ENCODE peak calls at places on chromosomes 13 and 19, in four cellular contexts. One of them, this sample, is unnamed.

GRCh38 chr13:99270503-99270902 is 12.3 kb upstream of the GPR18 start:
- DNase-seq in stimulated activated CD4-positive, alpha-beta T cell treated with anti-CD3 and anti-CD28 coated beads, Interleukin-4, amount 100 ng/mL, for 1 hour: no peak
- DNase-seq in cardiac muscle cell: no peak
- DNase-seq in AG10803: no peak
- DNase-seq in this sample: no peak

GRCh38 chr13:51814825-51815650 is 11.1 kb upstream of the DHRS12 start:
- DNase-seq in cardiac muscle cell: peak
- DNase-seq in stimulated activated CD4-positive, alpha-beta T cell treated with anti-CD3 and anti-CD28 coated beads, Interleukin-4, amount 100 ng/mL, for 1 hour: peak
- DNase-seq in AG10803: peak
- DNase-seq in this sample: no peak

GRCh38 chr19:46861691-46862503 is 1.1 kb downstream of the ARHGAP35 start:
- DNase-seq in cardiac muscle cell: no peak
- DNase-seq in AG10803: no peak
- DNase-seq in stimulated activated CD4-positive, alpha-beta T cell treated with anti-CD3 and anti-CD28 coated beads, Interleukin-4, amount 100 ng/mL, for 1 hour: no peak
- DNase-seq in this sample: no peak

GRCh38 chr19:45637890-45638667 is 1.1 kb downstream of the EML2 start:
- DNase-seq in AG10803: peak
- DNase-seq in stimulated activated CD4-positive, alpha-beta T cell treated with anti-CD3 and anti-CD28 coated beads, Interleukin-4, amount 100 ng/mL, for 1 hour: no peak
- DNase-seq in cardiac muscle cell: peak
- DNase-seq in this sample: no peak

GRCh38 chr13:101512650-101513049 is 60.2 kb downstream of the ITGBL1 start:
- DNase-seq in stimulated activated CD4-positive, alpha-beta T cell treated with anti-CD3 and anti-CD28 coated beads, Interleukin-4, amount 100 ng/mL, for 1 hour: no peak
- DNase-seq in AG10803: peak
- DNase-seq in cardiac muscle cell: peak
- DNase-seq in this sample: no peak

GRCh38 chr19:18408053-18408476 is 10.6 kb upstream of the LRRC25 start:
- DNase-seq in AG10803: no peak
- DNase-seq in cardiac muscle cell: no peak
- DNase-seq in stimulated activated CD4-positive, alpha-beta T cell treated with anti-CD3 and anti-CD28 coated beads, Interleukin-4, amount 100 ng/mL, for 1 hour: peak
- DNase-seq in this sample: no peak

GRCh38 chr19:51272183-51272817 is 21.4 kb downstream of the SIGLECL1 start:
- DNase-seq in AG10803: no peak
- DNase-seq in stimulated activated CD4-positive, alpha-beta T cell treated with anti-CD3 and anti-CD28 coated beads, Interleukin-4, amount 100 ng/mL, for 1 hour: no peak
- DNase-seq in cardiac muscle cell: no peak
- DNase-seq in this sample: no peak

GRCh38 chr19:679418-680286 is 3.5 kb downstream of the FSTL3 start:
- DNase-seq in AG10803: peak
- DNase-seq in stimulated activated CD4-positive, alpha-beta T cell treated with anti-CD3 and anti-CD28 coated beads, Interleukin-4, amount 100 ng/mL, for 1 hour: peak
- DNase-seq in cardiac muscle cell: peak
- DNase-seq in this sample: no peak

GRCh38 chr13:75417006-75417384 is 65.0 kb downstream of the TBC1D4 start:
- DNase-seq in AG10803: no peak
- DNase-seq in cardiac muscle cell: no peak
- DNase-seq in stimulated activated CD4-positive, alpha-beta T cell treated with anti-CD3 and anti-CD28 coated beads, Interleukin-4, amount 100 ng/mL, for 1 hour: no peak
- DNase-seq in this sample: no peak

GRCh38 chr19:13873776-13874515 is 3.0 kb upstream of the NANOS3 start:
- DNase-seq in cardiac muscle cell: no peak
- DNase-seq in AG10803: no peak
- DNase-seq in stimulated activated CD4-positive, alpha-beta T cell treated with anti-CD3 and anti-CD28 coated beads, Interleukin-4, amount 100 ng/mL, for 1 hour: no peak
- DNase-seq in this sample: no peak

GRCh38 chr13:112079696-112080095 is 12.7 kb downstream of the SOX1 start:
- DNase-seq in AG10803: no peak
- DNase-seq in stimulated activated CD4-positive, alpha-beta T cell treated with anti-CD3 and anti-CD28 coated beads, Interleukin-4, amount 100 ng/mL, for 1 hour: no peak
- DNase-seq in cardiac muscle cell: peak
- DNase-seq in this sample: no peak

GRCh38 chr19:5691205-5691929 is 1.3 kb downstream of the RPL36 start:
- DNase-seq in stimulated activated CD4-positive, alpha-beta T cell treated with anti-CD3 and anti-CD28 coated beads, Interleukin-4, amount 100 ng/mL, for 1 hour: peak
- DNase-seq in cardiac muscle cell: peak
- DNase-seq in AG10803: peak
- DNase-seq in this sample: no peak

GRCh38 chr13:75996582-75996981 is 360.5 kb downstream of the LMO7 start:
- DNase-seq in stimulated activated CD4-positive, alpha-beta T cell treated with anti-CD3 and anti-CD28 coated beads, Interleukin-4, amount 100 ng/mL, for 1 hour: no peak
- DNase-seq in AG10803: no peak
- DNase-seq in cardiac muscle cell: no peak
- DNase-seq in this sample: no peak

GRCh38 chr19:2428756-2429711 is 1.6 kb upstream of the TIMM13 start:
- DNase-seq in AG10803: no peak
- DNase-seq in cardiac muscle cell: no peak
- DNase-seq in stimulated activated CD4-positive, alpha-beta T cell treated with anti-CD3 and anti-CD28 coated beads, Interleukin-4, amount 100 ng/mL, for 1 hour: no peak
- DNase-seq in this sample: no peak

GRCh38 chr19:17743874-17744273 is 7.4 kb upstream of the FCHO1 start:
- DNase-seq in stimulated activated CD4-positive, alpha-beta T cell treated with anti-CD3 and anti-CD28 coated beads, Interleukin-4, amount 100 ng/mL, for 1 hour: no peak
- DNase-seq in AG10803: peak
- DNase-seq in cardiac muscle cell: peak
- DNase-seq in this sample: no peak

GRCh38 chr13:108895220-108895704 is 265.9 kb downstream of the MYO16 start:
- DNase-seq in stimulated activated CD4-positive, alpha-beta T cell treated with anti-CD3 and anti-CD28 coated beads, Interleukin-4, amount 100 ng/mL, for 1 hour: no peak
- DNase-seq in cardiac muscle cell: peak
- DNase-seq in AG10803: peak
- DNase-seq in this sample: no peak

GRCh38 chr19:51660975-51661600 is 14.5 kb upstream of the SIGLEC14 start:
- DNase-seq in stimulated activated CD4-positive, alpha-beta T cell treated with anti-CD3 and anti-CD28 coated beads, Interleukin-4, amount 100 ng/mL, for 1 hour: peak
- DNase-seq in cardiac muscle cell: peak
- DNase-seq in AG10803: peak
- DNase-seq in this sample: peak

GRCh38 chr13:36088001-36088400 is 43.2 kb downstream of the DCLK1 start:
- DNase-seq in stimulated activated CD4-positive, alpha-beta T cell treated with anti-CD3 and anti-CD28 coated beads, Interleukin-4, amount 100 ng/mL, for 1 hour: no peak
- DNase-seq in AG10803: no peak
- DNase-seq in cardiac muscle cell: no peak
- DNase-seq in this sample: no peak

GRCh38 chr19:6721113-6721474 is 644 bp upstream of the C3 start:
- DNase-seq in AG10803: no peak
- DNase-seq in cardiac muscle cell: no peak
- DNase-seq in stimulated activated CD4-positive, alpha-beta T cell treated with anti-CD3 and anti-CD28 coated beads, Interleukin-4, amount 100 ng/mL, for 1 hour: no peak
- DNase-seq in this sample: no peak

GRCh38 chr13:48014359-48014758 is 13.3 kb upstream of the SUCLA2 start:
- DNase-seq in AG10803: no peak
- DNase-seq in stimulated activated CD4-positive, alpha-beta T cell treated with anti-CD3 and anti-CD28 coated beads, Interleukin-4, amount 100 ng/mL, for 1 hour: no peak
- DNase-seq in cardiac muscle cell: no peak
- DNase-seq in this sample: no peak

GRCh38 chr13:28045861-28046260 is 54.5 kb downstream of the FLT3 start:
- DNase-seq in cardiac muscle cell: no peak
- DNase-seq in stimulated activated CD4-positive, alpha-beta T cell treated with anti-CD3 and anti-CD28 coated beads, Interleukin-4, amount 100 ng/mL, for 1 hour: no peak
- DNase-seq in AG10803: peak
- DNase-seq in this sample: no peak

GRCh38 chr13:112170823-112171569 is 104.0 kb downstream of the SOX1 start:
- DNase-seq in stimulated activated CD4-positive, alpha-beta T cell treated with anti-CD3 and anti-CD28 coated beads, Interleukin-4, amount 100 ng/mL, for 1 hour: no peak
- DNase-seq in AG10803: no peak
- DNase-seq in cardiac muscle cell: no peak
- DNase-seq in this sample: no peak

GRCh38 chr13:26558074-26558805 is 757 bp downstream of the WASF3 start:
- DNase-seq in cardiac muscle cell: peak
- DNase-seq in stimulated activated CD4-positive, alpha-beta T cell treated with anti-CD3 and anti-CD28 coated beads, Interleukin-4, amount 100 ng/mL, for 1 hour: no peak
- DNase-seq in AG10803: peak
- DNase-seq in this sample: no peak

GRCh38 chr19:3389876-3390361 is 23.5 kb downstream of the NFIC start:
- DNase-seq in cardiac muscle cell: no peak
- DNase-seq in AG10803: peak
- DNase-seq in stimulated activated CD4-positive, alpha-beta T cell treated with anti-CD3 and anti-CD28 coated beads, Interleukin-4, amount 100 ng/mL, for 1 hour: no peak
- DNase-seq in this sample: no peak

GRCh38 chr13:44331912-44332840 is 41.4 kb upstream of the SERP2 start:
- DNase-seq in cardiac muscle cell: peak
- DNase-seq in stimulated activated CD4-positive, alpha-beta T cell treated with anti-CD3 and anti-CD28 coated beads, Interleukin-4, amount 100 ng/mL, for 1 hour: no peak
- DNase-seq in AG10803: peak
- DNase-seq in this sample: peak

GRCh38 chr13:52003551-52003950 is 7.7 kb downstream of the ATP7B start:
- DNase-seq in stimulated activated CD4-positive, alpha-beta T cell treated with anti-CD3 and anti-CD28 coated beads, Interleukin-4, amount 100 ng/mL, for 1 hour: no peak
- DNase-seq in cardiac muscle cell: no peak
- DNase-seq in AG10803: no peak
- DNase-seq in this sample: no peak

GRCh38 chr13:78160793-78161192 is 242.2 kb upstream of the EDNRB start:
- DNase-seq in stimulated activated CD4-positive, alpha-beta T cell treated with anti-CD3 and anti-CD28 coated beads, Interleukin-4, amount 100 ng/mL, for 1 hour: no peak
- DNase-seq in cardiac muscle cell: peak
- DNase-seq in AG10803: peak
- DNase-seq in this sample: peak

GRCh38 chr13:100789481-100789880 is 114.9 kb upstream of the TMTC4 start:
- DNase-seq in stimulated activated CD4-positive, alpha-beta T cell treated with anti-CD3 and anti-CD28 coated beads, Interleukin-4, amount 100 ng/mL, for 1 hour: no peak
- DNase-seq in cardiac muscle cell: peak
- DNase-seq in AG10803: peak
- DNase-seq in this sample: no peak

GRCh38 chr13:107209811-107210210 is 641.9 kb upstream of the ARGLU1 start:
- DNase-seq in AG10803: peak
- DNase-seq in cardiac muscle cell: peak
- DNase-seq in stimulated activated CD4-positive, alpha-beta T cell treated with anti-CD3 and anti-CD28 coated beads, Interleukin-4, amount 100 ng/mL, for 1 hour: no peak
- DNase-seq in this sample: no peak

GRCh38 chr19:49515767-49516166 is 3.3 kb downstream of the FCGRT start:
- DNase-seq in AG10803: no peak
- DNase-seq in cardiac muscle cell: peak
- DNase-seq in stimulated activated CD4-positive, alpha-beta T cell treated with anti-CD3 and anti-CD28 coated beads, Interleukin-4, amount 100 ng/mL, for 1 hour: no peak
- DNase-seq in this sample: no peak

GRCh38 chr19:37012093-37012745 is 66.0 kb upstream of the ZNF420 start:
- DNase-seq in stimulated activated CD4-positive, alpha-beta T cell treated with anti-CD3 and anti-CD28 coated beads, Interleukin-4, amount 100 ng/mL, for 1 hour: no peak
- DNase-seq in cardiac muscle cell: no peak
- DNase-seq in AG10803: no peak
- DNase-seq in this sample: no peak

GRCh38 chr19:639251-640155 is at the start of gene FGF22:
- DNase-seq in AG10803: peak
- DNase-seq in cardiac muscle cell: peak
- DNase-seq in stimulated activated CD4-positive, alpha-beta T cell treated with anti-CD3 and anti-CD28 coated beads, Interleukin-4, amount 100 ng/mL, for 1 hour: peak
- DNase-seq in this sample: no peak

GRCh38 chr19:3543150-3544053 is 4.4 kb downstream of the TEKTIP1 start:
- DNase-seq in stimulated activated CD4-positive, alpha-beta T cell treated with anti-CD3 and anti-CD28 coated beads, Interleukin-4, amount 100 ng/mL, for 1 hour: no peak
- DNase-seq in AG10803: no peak
- DNase-seq in cardiac muscle cell: no peak
- DNase-seq in this sample: no peak

GRCh38 chr13:33016414-33017409 is at the start of gene KL:
- DNase-seq in stimulated activated CD4-positive, alpha-beta T cell treated with anti-CD3 and anti-CD28 coated beads, Interleukin-4, amount 100 ng/mL, for 1 hour: peak
- DNase-seq in AG10803: no peak
- DNase-seq in cardiac muscle cell: peak
- DNase-seq in this sample: no peak

GRCh38 chr13:96551540-96551939 is 442.7 kb downstream of the OXGR1 start:
- DNase-seq in AG10803: no peak
- DNase-seq in cardiac muscle cell: no peak
- DNase-seq in stimulated activated CD4-positive, alpha-beta T cell treated with anti-CD3 and anti-CD28 coated beads, Interleukin-4, amount 100 ng/mL, for 1 hour: no peak
- DNase-seq in this sample: no peak

GRCh38 chr13:74931698-74932433 is 550.1 kb downstream of the TBC1D4 start:
- DNase-seq in cardiac muscle cell: no peak
- DNase-seq in AG10803: peak
- DNase-seq in stimulated activated CD4-positive, alpha-beta T cell treated with anti-CD3 and anti-CD28 coated beads, Interleukin-4, amount 100 ng/mL, for 1 hour: no peak
- DNase-seq in this sample: no peak

GRCh38 chr19:51948979-51949378 is 21.7 kb downstream of the ZNF613 start:
- DNase-seq in AG10803: peak
- DNase-seq in stimulated activated CD4-positive, alpha-beta T cell treated with anti-CD3 and anti-CD28 coated beads, Interleukin-4, amount 100 ng/mL, for 1 hour: no peak
- DNase-seq in cardiac muscle cell: peak
- DNase-seq in this sample: no peak

GRCh38 chr13:113732961-113733950 is 25.8 kb upstream of the TMEM255B start:
- DNase-seq in cardiac muscle cell: no peak
- DNase-seq in AG10803: no peak
- DNase-seq in stimulated activated CD4-positive, alpha-beta T cell treated with anti-CD3 and anti-CD28 coated beads, Interleukin-4, amount 100 ng/mL, for 1 hour: no peak
- DNase-seq in this sample: no peak

GRCh38 chr19:12946092-12946845 is 607 bp downstream of the RAD23A start:
- DNase-seq in cardiac muscle cell: peak
- DNase-seq in AG10803: peak
- DNase-seq in stimulated activated CD4-positive, alpha-beta T cell treated with anti-CD3 and anti-CD28 coated beads, Interleukin-4, amount 100 ng/mL, for 1 hour: peak
- DNase-seq in this sample: no peak